ENCODE peak calls at places on chromosomes 6 and 20, in five cellular contexts. One of them, this sample, is unnamed.

GRCh38 chr6:91366781-91367180 is 779.9 kb upstream of the MAP3K7 start:
- DNase-seq in GM23338: no peak
- DNase-seq in MM.1S: no peak
- DNase-seq in hepatocyte: peak; percentile 30
- DNase-seq in PC-3: no peak
- DNase-seq in this sample: no peak

GRCh38 chr6:154539593-154540269 is 29.2 kb upstream of the CNKSR3 start:
- DNase-seq in hepatocyte: no peak
- DNase-seq in MM.1S: no peak
- DNase-seq in PC-3: peak; percentile 20
- DNase-seq in GM23338: no peak
- DNase-seq in this sample: no peak

GRCh38 chr6:20483902-20484497 is 50.3 kb upstream of the CDKAL1 start:
- DNase-seq in GM23338: peak; percentile 27
- DNase-seq in PC-3: no peak
- DNase-seq in hepatocyte: no peak
- DNase-seq in MM.1S: no peak
- DNase-seq in this sample: peak; percentile 9

GRCh38 chr6:136754820-136755219 is 37.5 kb downstream of the MAP3K5 start:
- DNase-seq in MM.1S: no peak
- DNase-seq in PC-3: no peak
- DNase-seq in hepatocyte: no peak
- DNase-seq in GM23338: no peak
- DNase-seq in this sample: no peak

GRCh38 chr6:1481326-1481725 is 92.0 kb downstream of the FOXF2 start:
- DNase-seq in PC-3: peak; percentile 95
- DNase-seq in GM23338: no peak
- DNase-seq in MM.1S: no peak
- DNase-seq in hepatocyte: no peak
- DNase-seq in this sample: peak; percentile 96

GRCh38 chr6:56374841-56375369 is 127.5 kb upstream of the COL21A1 start:
- DNase-seq in MM.1S: no peak
- DNase-seq in GM23338: no peak
- DNase-seq in hepatocyte: no peak
- DNase-seq in PC-3: no peak
- DNase-seq in this sample: peak; percentile 86

GRCh38 chr20:55918471-55918870 is 86.8 kb downstream of the CBLN4 start:
- DNase-seq in PC-3: no peak
- DNase-seq in GM23338: no peak
- DNase-seq in MM.1S: no peak
- DNase-seq in hepatocyte: no peak
- DNase-seq in this sample: no peak

GRCh38 chr6:110681543-110682459 is 133.5 kb downstream of the CDK19 start:
- DNase-seq in GM23338: no peak
- DNase-seq in PC-3: peak; percentile 61
- DNase-seq in MM.1S: no peak
- DNase-seq in hepatocyte: peak; percentile 26
- DNase-seq in this sample: peak; percentile 8

GRCh38 chr6:134676307-134677281 is 273.3 kb downstream of the ALDH8A1 start:
- DNase-seq in GM23338: no peak
- DNase-seq in hepatocyte: peak; percentile 59
- DNase-seq in MM.1S: no peak
- DNase-seq in PC-3: no peak
- DNase-seq in this sample: no peak

GRCh38 chr6:111096246-111096645 is 8.9 kb downstream of the SLC16A10 start:
- DNase-seq in hepatocyte: peak; percentile 17
- DNase-seq in PC-3: peak; percentile 57
- DNase-seq in MM.1S: peak; percentile 53
- DNase-seq in GM23338: no peak
- DNase-seq in this sample: no peak

GRCh38 chr6:14665827-14666724 is 548.5 kb downstream of the CD83 start:
- DNase-seq in GM23338: no peak
- DNase-seq in MM.1S: no peak
- DNase-seq in hepatocyte: peak; percentile 32
- DNase-seq in PC-3: peak; percentile 91
- DNase-seq in this sample: peak; percentile 99

GRCh38 chr6:80605165-80605989 is 498.9 kb downstream of the BCKDHB start:
- DNase-seq in GM23338: peak; percentile 74
- DNase-seq in PC-3: peak; percentile 58
- DNase-seq in MM.1S: peak; percentile 57
- DNase-seq in hepatocyte: peak; percentile 71
- DNase-seq in this sample: peak; percentile 55

GRCh38 chr20:63497946-63498935 is 642 bp downstream of the EEF1A2 start:
- DNase-seq in PC-3: peak; percentile 73
- DNase-seq in hepatocyte: peak; percentile 81
- DNase-seq in GM23338: no peak
- DNase-seq in MM.1S: no peak
- DNase-seq in this sample: peak; percentile 79

GRCh38 chr6:169190144-169190584 is 63.5 kb downstream of the THBS2 start:
- DNase-seq in MM.1S: no peak
- DNase-seq in hepatocyte: no peak
- DNase-seq in GM23338: no peak
- DNase-seq in PC-3: no peak
- DNase-seq in this sample: peak; percentile 91

GRCh38 chr6:26363882-26364825 is 844 bp upstream of the BTN3A2 start:
- DNase-seq in PC-3: peak; percentile 39
- DNase-seq in GM23338: no peak
- DNase-seq in MM.1S: no peak
- DNase-seq in hepatocyte: peak; percentile 12
- DNase-seq in this sample: peak; percentile 53

GRCh38 chr20:11810316-11811130 is 107.2 kb upstream of the BTBD3 start:
- DNase-seq in PC-3: peak; percentile 75
- DNase-seq in hepatocyte: no peak
- DNase-seq in MM.1S: no peak
- DNase-seq in GM23338: no peak
- DNase-seq in this sample: peak; percentile 80

GRCh38 chr6:125670586-125670985 is 78.8 kb upstream of the HEY2 start:
- DNase-seq in GM23338: peak; percentile 84
- DNase-seq in PC-3: no peak
- DNase-seq in hepatocyte: peak; percentile 19
- DNase-seq in MM.1S: no peak
- DNase-seq in this sample: peak; percentile 1

GRCh38 chr20:2101057-2101934 is at the start of gene STK35:
- DNase-seq in GM23338: peak; percentile 81
- DNase-seq in hepatocyte: peak; percentile 86
- DNase-seq in MM.1S: peak; percentile 81
- DNase-seq in PC-3: peak; percentile 66
- DNase-seq in this sample: no peak

GRCh38 chr6:89464295-89464694 is 31.3 kb downstream of the ANKRD6 start:
- DNase-seq in PC-3: no peak
- DNase-seq in GM23338: no peak
- DNase-seq in MM.1S: no peak
- DNase-seq in hepatocyte: no peak
- DNase-seq in this sample: no peak

GRCh38 chr6:83867527-83868161 is 8.2 kb downstream of the CYB5R4 start:
- DNase-seq in MM.1S: no peak
- DNase-seq in PC-3: peak; percentile 89
- DNase-seq in GM23338: peak; percentile 70
- DNase-seq in hepatocyte: peak; percentile 41
- DNase-seq in this sample: peak; percentile 100

GRCh38 chr6:23522751-23523527 is 603.1 kb upstream of the NRSN1 start:
- DNase-seq in PC-3: no peak
- DNase-seq in hepatocyte: no peak
- DNase-seq in MM.1S: no peak
- DNase-seq in GM23338: peak; percentile 17
- DNase-seq in this sample: no peak

GRCh38 chr20:41424546-41424945 is 57.9 kb upstream of the EMILIN3 start:
- DNase-seq in GM23338: no peak
- DNase-seq in MM.1S: no peak
- DNase-seq in PC-3: no peak
- DNase-seq in hepatocyte: no peak
- DNase-seq in this sample: peak; percentile 39

GRCh38 chr6:155795173-155795796 is 339.6 kb upstream of the NOX3 start:
- DNase-seq in GM23338: no peak
- DNase-seq in MM.1S: no peak
- DNase-seq in hepatocyte: no peak
- DNase-seq in PC-3: peak; percentile 45
- DNase-seq in this sample: no peak

GRCh38 chr20:62122659-62123449 is 579 bp downstream of the LSM14B start:
- DNase-seq in GM23338: peak; percentile 45
- DNase-seq in hepatocyte: peak; percentile 77
- DNase-seq in MM.1S: peak; percentile 58
- DNase-seq in PC-3: peak; percentile 50
- DNase-seq in this sample: peak; percentile 69

GRCh38 chr6:12403201-12403826 is 113.2 kb downstream of the EDN1 start:
- DNase-seq in GM23338: no peak
- DNase-seq in PC-3: peak; percentile 68
- DNase-seq in hepatocyte: no peak
- DNase-seq in MM.1S: no peak
- DNase-seq in this sample: peak; percentile 89

GRCh38 chr6:35065441-35065800 is 75.7 kb downstream of the TCP11 start:
- DNase-seq in PC-3: no peak
- DNase-seq in GM23338: no peak
- DNase-seq in hepatocyte: no peak
- DNase-seq in MM.1S: no peak
- DNase-seq in this sample: no peak

GRCh38 chr20:13996265-13996664 is 949 bp downstream of the MACROD2 start:
- DNase-seq in hepatocyte: peak; percentile 21
- DNase-seq in GM23338: peak; percentile 17
- DNase-seq in MM.1S: no peak
- DNase-seq in PC-3: peak; percentile 37
- DNase-seq in this sample: peak; percentile 19
- TF ChIP-seq EZH2 in hepatocyte: no peak
- TF ChIP-seq EZH2 in GM23338: no peak
- TF ChIP-seq EZH2 in MM.1S: no peak
- TF ChIP-seq EZH2 in PC-3: no peak
- TF ChIP-seq EZH2 in this sample: no peak

GRCh38 chr6:51118754-51119153 is 300.1 kb downstream of the TFAP2B start:
- DNase-seq in PC-3: peak; percentile 69
- DNase-seq in hepatocyte: no peak
- DNase-seq in MM.1S: no peak
- DNase-seq in GM23338: no peak
- DNase-seq in this sample: no peak
- H3K9me2 ChIP-seq in PC-3: no peaks in the 10 kb centered on the region
- H3K9me2 ChIP-seq in hepatocyte: no peaks in the 10 kb centered on the region
- H3K9me2 ChIP-seq in MM.1S: no peaks in the 10 kb centered on the region
- H3K9me2 ChIP-seq in GM23338: peaks cover 12% of the 10 kb centered on the region
- H3K9me2 ChIP-seq in this sample: no peaks in the 10 kb centered on the region

GRCh38 chr6:99607416-99608036 is 893 bp downstream of the PRDM13 start:
- DNase-seq in hepatocyte: no peak
- DNase-seq in PC-3: no peak
- DNase-seq in MM.1S: no peak
- DNase-seq in GM23338: no peak
- DNase-seq in this sample: no peak
- TF ChIP-seq EZH2 in hepatocyte: peak; percentile 47
- TF ChIP-seq EZH2 in PC-3: no peak
- TF ChIP-seq EZH2 in MM.1S: no peak
- TF ChIP-seq EZH2 in GM23338: peak; percentile 81
- TF ChIP-seq EZH2 in this sample: peak; percentile 65

GRCh38 chr6:116078945-116079344 is 18.3 kb upstream of the FRK start:
- DNase-seq in PC-3: no peak
- DNase-seq in GM23338: no peak
- DNase-seq in hepatocyte: no peak
- DNase-seq in MM.1S: no peak
- DNase-seq in this sample: no peak
- H3K9me2 ChIP-seq in PC-3: no peaks in the 10 kb centered on the region
- H3K9me2 ChIP-seq in GM23338: no peaks in the 10 kb centered on the region
- H3K9me2 ChIP-seq in hepatocyte: no peaks in the 10 kb centered on the region
- H3K9me2 ChIP-seq in MM.1S: no peaks in the 10 kb centered on the region
- H3K9me2 ChIP-seq in this sample: no peaks in the 10 kb centered on the region

DNA sequence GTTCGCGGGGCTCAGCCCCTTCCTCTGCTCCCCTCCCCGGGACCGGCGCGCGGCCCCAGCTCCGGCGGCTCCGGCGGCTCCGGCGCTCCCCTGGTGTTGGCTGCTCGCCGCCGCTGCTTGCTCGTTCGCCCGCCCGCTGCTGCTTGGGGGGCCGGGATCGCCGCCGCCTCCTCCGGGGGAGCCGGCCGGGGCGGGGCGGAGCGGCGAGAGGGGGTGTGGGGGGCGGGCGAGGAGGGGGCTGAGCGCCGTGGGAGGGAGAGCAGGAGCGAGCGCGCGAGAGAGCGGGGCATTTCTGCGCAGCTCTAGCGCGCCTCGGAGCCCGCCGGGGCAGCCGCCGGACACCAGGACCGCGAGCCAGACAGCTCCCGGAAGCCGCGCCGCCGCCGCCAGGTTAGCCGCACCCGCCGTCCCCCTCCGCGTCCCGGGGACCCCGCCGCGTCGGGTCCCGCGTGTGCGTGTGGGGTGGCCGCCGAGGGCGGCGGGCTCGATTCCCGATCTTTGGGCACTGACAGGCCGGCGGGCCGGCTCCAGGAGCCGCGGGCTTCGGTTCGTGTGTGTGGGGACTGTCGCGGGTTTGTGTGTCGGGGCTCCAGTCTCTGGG is 62.0 kb upstream of the EPB41L1 start:
- DNase-seq in hepatocyte: peak; percentile 69
- DNase-seq in GM23338: peak; percentile 68
- DNase-seq in MM.1S: no peak
- DNase-seq in PC-3: peak; percentile 25
- DNase-seq in this sample: peak; percentile 65
- TF ChIP-seq EZH2 in hepatocyte: no peak
- TF ChIP-seq EZH2 in GM23338: no peak
- TF ChIP-seq EZH2 in MM.1S: no peak
- TF ChIP-seq EZH2 in PC-3: no peak
- TF ChIP-seq EZH2 in this sample: no peak

GRCh38 chr6:231779-232178 is 60.5 kb upstream of the DUSP22 start:
- DNase-seq in PC-3: no peak
- DNase-seq in MM.1S: no peak
- DNase-seq in GM23338: no peak
- DNase-seq in hepatocyte: no peak
- DNase-seq in this sample: no peak

GRCh38 chr6:236519-236918 is 55.8 kb upstream of the DUSP22 start:
- DNase-seq in PC-3: no peak
- DNase-seq in hepatocyte: no peak
- DNase-seq in MM.1S: no peak
- DNase-seq in GM23338: no peak
- DNase-seq in this sample: no peak

GRCh38 chr6:234706-235372 is 57.4 kb upstream of the DUSP22 start:
- DNase-seq in hepatocyte: no peak
- DNase-seq in MM.1S: no peak
- DNase-seq in PC-3: no peak
- DNase-seq in GM23338: no peak
- DNase-seq in this sample: no peak

GRCh38 chr6:235763-236360 is 56.4 kb upstream of the DUSP22 start:
- DNase-seq in GM23338: peak; percentile 59
- DNase-seq in hepatocyte: no peak
- DNase-seq in PC-3: no peak
- DNase-seq in MM.1S: peak; percentile 80
- DNase-seq in this sample: peak; percentile 25

GRCh38 chr6:232896-233640 is 59.2 kb upstream of the DUSP22 start:
- DNase-seq in hepatocyte: no peak
- DNase-seq in PC-3: no peak
- DNase-seq in GM23338: no peak
- DNase-seq in MM.1S: no peak
- DNase-seq in this sample: no peak
- H3K9me2 ChIP-seq in hepatocyte: no peaks in the 10 kb centered on the region
- H3K9me2 ChIP-seq in PC-3: no peaks in the 10 kb centered on the region
- H3K9me2 ChIP-seq in GM23338: no peaks in the 10 kb centered on the region
- H3K9me2 ChIP-seq in MM.1S: no peaks in the 10 kb centered on the region
- H3K9me2 ChIP-seq in this sample: no peaks in the 10 kb centered on the region